ENCODE peak calls at places on chromosome 4, in eight cellular contexts. One of them, this sample, is unnamed.

GRCh38 chr4:121656269-121656641 is 40.5 kb downstream of the ANXA5 start:
- DNase-seq in GM23338: peak; percentile 60
- DNase-seq in psoas muscle: no peak
- DNase-seq in uterus: peak; percentile 27
- DNase-seq in lower lobe of right lung: peak; percentile 51
- DNase-seq in HepG2: peak; percentile 50
- DNase-seq in HCT116: peak; percentile 65
- DNase-seq in pancreas: no peak
- DNase-seq in this sample: no peak

GRCh38 chr4:97395980-97396562 is 747.2 kb downstream of the STPG2 start:
- DNase-seq in GM23338: no peak
- DNase-seq in psoas muscle: no peak
- DNase-seq in uterus: no peak
- DNase-seq in lower lobe of right lung: no peak
- DNase-seq in HepG2: no peak
- DNase-seq in HCT116: no peak
- DNase-seq in pancreas: no peak
- DNase-seq in this sample: no peak

GRCh38 chr4:103915224-103915869 is 195.6 kb upstream of the TACR3 start:
- DNase-seq in GM23338: peak; percentile 44
- DNase-seq in psoas muscle: no peak
- DNase-seq in uterus: no peak
- DNase-seq in lower lobe of right lung: no peak
- DNase-seq in HepG2: peak; percentile 15
- DNase-seq in HCT116: peak; percentile 19
- DNase-seq in pancreas: no peak
- DNase-seq in this sample: no peak

GRCh38 chr4:159446266-159446976 is 343.5 kb downstream of the RAPGEF2 start:
- DNase-seq in GM23338: peak; percentile 84
- DNase-seq in psoas muscle: no peak
- DNase-seq in uterus: peak; percentile 13
- DNase-seq in lower lobe of right lung: no peak
- DNase-seq in HepG2: peak; percentile 72
- DNase-seq in HCT116: peak; percentile 61
- DNase-seq in pancreas: no peak
- DNase-seq in this sample: no peak

GRCh38 chr4:173230077-173230476 is 61.5 kb downstream of the GALNT7 start:
- DNase-seq in GM23338: no peak
- DNase-seq in psoas muscle: no peak
- DNase-seq in uterus: no peak
- DNase-seq in lower lobe of right lung: no peak
- DNase-seq in HepG2: no peak
- DNase-seq in HCT116: no peak
- DNase-seq in pancreas: no peak
- DNase-seq in this sample: no peak

GRCh38 chr4:158299459-158300007 is 89.2 kb downstream of the TMEM144 start:
- DNase-seq in GM23338: no peak
- DNase-seq in psoas muscle: no peak
- DNase-seq in uterus: no peak
- DNase-seq in lower lobe of right lung: no peak
- DNase-seq in HepG2: peak; percentile 61
- DNase-seq in HCT116: no peak
- DNase-seq in pancreas: peak; percentile 29
- DNase-seq in this sample: no peak

GRCh38 chr4:150297861-150298474 is 219.7 kb downstream of the DCLK2 start:
- DNase-seq in GM23338: peak; percentile 70
- DNase-seq in psoas muscle: no peak
- DNase-seq in uterus: peak; percentile 26
- DNase-seq in lower lobe of right lung: no peak
- DNase-seq in HepG2: peak; percentile 41
- DNase-seq in HCT116: peak; percentile 45
- DNase-seq in pancreas: peak; percentile 20
- DNase-seq in this sample: no peak

GRCh38 chr4:76016383-76016782 is 6.9 kb downstream of the CXCL10 start:
- DNase-seq in GM23338: peak; percentile 8
- DNase-seq in psoas muscle: no peak
- DNase-seq in uterus: no peak
- DNase-seq in lower lobe of right lung: no peak
- DNase-seq in HepG2: no peak
- DNase-seq in HCT116: no peak
- DNase-seq in pancreas: peak; percentile 79
- DNase-seq in this sample: no peak

GRCh38 chr4:3074846-3075651 is 568 bp downstream of the HTT start:
- DNase-seq in GM23338: peak; percentile 91
- DNase-seq in psoas muscle: peak; percentile 67
- DNase-seq in uterus: peak; percentile 54
- DNase-seq in lower lobe of right lung: peak; percentile 84
- DNase-seq in HepG2: peak; percentile 65
- DNase-seq in HCT116: peak; percentile 27
- DNase-seq in pancreas: peak; percentile 68
- DNase-seq in this sample: no peak

GRCh38 chr4:38462659-38463058 is 201.3 kb upstream of the KLF3 start:
- DNase-seq in GM23338: no peak
- DNase-seq in psoas muscle: no peak
- DNase-seq in uterus: no peak
- DNase-seq in lower lobe of right lung: no peak
- DNase-seq in HepG2: no peak
- DNase-seq in HCT116: no peak
- DNase-seq in pancreas: no peak
- DNase-seq in this sample: no peak

GRCh38 chr4:19739101-19739651 is 512.5 kb upstream of the SLIT2 start:
- DNase-seq in GM23338: no peak
- DNase-seq in psoas muscle: no peak
- DNase-seq in uterus: no peak
- DNase-seq in lower lobe of right lung: no peak
- DNase-seq in HepG2: no peak
- DNase-seq in HCT116: peak; percentile 78
- DNase-seq in pancreas: no peak
- DNase-seq in this sample: peak; percentile 90

GRCh38 chr4:7871356-7871755 is 68.3 kb downstream of the AFAP1 start:
- DNase-seq in GM23338: no peak
- DNase-seq in psoas muscle: no peak
- DNase-seq in uterus: no peak
- DNase-seq in lower lobe of right lung: no peak
- DNase-seq in HepG2: no peak
- DNase-seq in HCT116: no peak
- DNase-seq in pancreas: no peak
- DNase-seq in this sample: no peak

GRCh38 chr4:87819281-87819919 is 13.4 kb upstream of the MEPE start:
- DNase-seq in GM23338: peak; percentile 24
- DNase-seq in psoas muscle: no peak
- DNase-seq in uterus: no peak
- DNase-seq in lower lobe of right lung: no peak
- DNase-seq in HepG2: peak; percentile 9
- DNase-seq in HCT116: no peak
- DNase-seq in pancreas: no peak
- DNase-seq in this sample: peak; percentile 71

GRCh38 chr4:111994392-111994791 is 150.9 kb upstream of the FAM241A start:
- DNase-seq in GM23338: no peak
- DNase-seq in psoas muscle: no peak
- DNase-seq in uterus: no peak
- DNase-seq in lower lobe of right lung: no peak
- DNase-seq in HepG2: no peak
- DNase-seq in HCT116: no peak
- DNase-seq in pancreas: no peak
- DNase-seq in this sample: no peak

GRCh38 chr4:120034913-120035312 is 31.7 kb downstream of the MAD2L1 start:
- DNase-seq in GM23338: no peak
- DNase-seq in psoas muscle: no peak
- DNase-seq in uterus: no peak
- DNase-seq in lower lobe of right lung: no peak
- DNase-seq in HepG2: no peak
- DNase-seq in HCT116: no peak
- DNase-seq in pancreas: no peak
- DNase-seq in this sample: no peak

GRCh38 chr4:62324215-62324614 is 1124.1 kb downstream of the ADGRL3 start:
- DNase-seq in GM23338: no peak
- DNase-seq in psoas muscle: no peak
- DNase-seq in uterus: no peak
- DNase-seq in lower lobe of right lung: no peak
- DNase-seq in HepG2: no peak
- DNase-seq in HCT116: no peak
- DNase-seq in pancreas: no peak
- DNase-seq in this sample: no peak

GRCh38 chr4:189131131-189131530 is 809.5 kb upstream of the FRG1 start:
- DNase-seq in GM23338: no peak
- DNase-seq in psoas muscle: no peak
- DNase-seq in uterus: no peak
- DNase-seq in lower lobe of right lung: no peak
- DNase-seq in HepG2: no peak
- DNase-seq in HCT116: no peak
- DNase-seq in pancreas: no peak
- DNase-seq in this sample: no peak

GRCh38 chr4:98828801-98829200 is 100.1 kb downstream of the EIF4E start:
- DNase-seq in GM23338: peak; percentile 59
- DNase-seq in psoas muscle: no peak
- DNase-seq in uterus: no peak
- DNase-seq in lower lobe of right lung: no peak
- DNase-seq in HepG2: peak; percentile 3
- DNase-seq in HCT116: peak; percentile 19
- DNase-seq in pancreas: no peak
- DNase-seq in this sample: no peak

GRCh38 chr4:94544811-94545210 is 93.1 kb downstream of the PDLIM5 start:
- DNase-seq in GM23338: no peak
- DNase-seq in psoas muscle: no peak
- DNase-seq in uterus: no peak
- DNase-seq in lower lobe of right lung: no peak
- DNase-seq in HepG2: peak; percentile 10
- DNase-seq in HCT116: no peak
- DNase-seq in pancreas: no peak
- DNase-seq in this sample: no peak
- H3K4me3 ChIP-seq in GM23338: no peak overlapping the region
- H3K4me3 ChIP-seq in psoas muscle: no peak overlapping the region
- H3K4me3 ChIP-seq in uterus: no peak overlapping the region
- H3K4me3 ChIP-seq in lower lobe of right lung: no peak overlapping the region
- H3K4me3 ChIP-seq in HepG2: no peak overlapping the region
- H3K4me3 ChIP-seq in HCT116: no peak overlapping the region
- H3K4me3 ChIP-seq in pancreas: no peak overlapping the region
- H3K4me3 ChIP-seq in this sample: no peak overlapping the region

DNA sequence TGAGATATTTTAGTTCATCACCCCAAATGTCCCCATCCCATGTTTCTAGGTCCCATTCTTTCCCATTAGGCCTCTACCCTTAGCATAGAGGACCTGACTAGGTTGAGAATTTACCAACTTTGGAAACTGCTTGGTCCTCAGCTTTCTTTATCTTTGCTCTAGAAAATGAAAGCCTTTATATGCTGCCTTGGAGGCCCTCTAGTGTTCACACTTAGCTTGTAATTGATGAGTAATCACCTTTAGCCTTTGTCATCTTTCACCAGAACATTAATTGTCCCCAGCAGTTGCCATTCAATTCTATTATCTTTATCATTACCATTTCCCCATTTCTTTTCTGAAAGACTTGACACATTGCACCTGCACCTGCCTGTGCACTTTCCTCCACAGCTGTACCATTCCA is 589.2 kb upstream of the NR3C2 start:
- DNase-seq in GM23338: peak; percentile 62
- DNase-seq in psoas muscle: no peak
- DNase-seq in uterus: no peak
- DNase-seq in lower lobe of right lung: no peak
- DNase-seq in HepG2: peak; percentile 0
- DNase-seq in HCT116: peak; percentile 13
- DNase-seq in pancreas: no peak
- DNase-seq in this sample: no peak
- TF ChIP-seq CTCF in GM23338: peak; percentile 65
- TF ChIP-seq CTCF in psoas muscle: peak; percentile 50
- TF ChIP-seq CTCF in uterus: no peak
- TF ChIP-seq CTCF in lower lobe of right lung: peak; percentile 18
- TF ChIP-seq CTCF in HepG2: no peak
- TF ChIP-seq CTCF in HCT116: peak; percentile 51
- TF ChIP-seq CTCF in pancreas: no peak
- TF ChIP-seq CTCF in this sample: peak; percentile 54

DNA sequence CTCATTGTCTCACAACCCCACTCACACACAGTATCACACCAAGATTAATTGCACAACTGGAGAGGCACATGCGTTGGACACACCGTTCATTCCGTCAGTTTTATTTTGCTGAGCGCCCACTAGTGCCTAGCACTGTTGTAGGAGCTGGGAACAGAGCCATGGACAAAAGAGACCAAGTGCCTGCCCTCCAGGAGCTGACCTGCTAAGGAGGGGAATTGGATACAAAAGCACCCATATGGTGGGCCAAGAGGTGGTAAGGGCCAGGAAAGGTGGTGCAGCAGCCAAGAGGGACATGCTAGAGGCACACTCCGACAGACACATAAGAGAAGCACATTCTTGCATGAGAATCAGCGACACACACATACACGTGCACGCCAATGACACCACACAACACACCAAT is 705 bp upstream of the CRMP1 start:
- DNase-seq in GM23338: no peak
- DNase-seq in psoas muscle: no peak
- DNase-seq in uterus: no peak
- DNase-seq in lower lobe of right lung: no peak
- DNase-seq in HepG2: no peak
- DNase-seq in HCT116: no peak
- DNase-seq in pancreas: no peak
- DNase-seq in this sample: no peak
- H3K27me3 ChIP-seq in GM23338: peaks cover 69% of the 10 kb centered on the region
- H3K27me3 ChIP-seq in psoas muscle: peaks cover 74% of the 10 kb centered on the region
- H3K27me3 ChIP-seq in uterus: peaks cover 35% of the 10 kb centered on the region
- H3K27me3 ChIP-seq in lower lobe of right lung: peaks cover 80% of the 10 kb centered on the region
- H3K27me3 ChIP-seq in HepG2: peaks cover 22% of the 10 kb centered on the region
- H3K27me3 ChIP-seq in HCT116: peaks cover 40% of the 10 kb centered on the region
- H3K27me3 ChIP-seq in pancreas: peaks cover 5% of the 10 kb centered on the region
- H3K27me3 ChIP-seq in this sample: peaks cover 64% of the 10 kb centered on the region

DNA sequence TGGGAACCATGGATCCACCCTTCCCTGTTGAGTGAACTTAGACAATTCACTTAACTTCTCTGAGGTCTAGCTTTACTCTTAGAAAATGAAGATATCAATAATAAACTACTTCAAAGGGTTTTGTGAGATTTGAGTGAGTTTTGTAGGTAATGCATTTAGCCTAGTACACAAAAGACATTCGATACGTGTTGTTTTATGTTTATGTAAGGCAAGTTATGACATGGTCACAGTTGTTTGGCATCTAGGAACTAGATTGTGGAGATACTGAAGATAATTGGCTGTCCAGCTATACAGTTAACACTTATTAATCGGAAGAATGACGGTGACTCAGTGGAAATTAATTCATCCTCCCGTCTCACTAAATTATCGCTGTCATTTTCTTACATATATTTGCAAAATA is 1781.1 kb upstream of the TENM3 start:
- DNase-seq in GM23338: no peak
- DNase-seq in psoas muscle: no peak
- DNase-seq in uterus: no peak
- DNase-seq in lower lobe of right lung: no peak
- DNase-seq in HepG2: no peak
- DNase-seq in HCT116: no peak
- DNase-seq in pancreas: no peak
- DNase-seq in this sample: no peak
- H3K4me3 ChIP-seq in GM23338: no peak overlapping the region
- H3K4me3 ChIP-seq in psoas muscle: no peak overlapping the region
- H3K4me3 ChIP-seq in uterus: no peak overlapping the region
- H3K4me3 ChIP-seq in lower lobe of right lung: no peak overlapping the region
- H3K4me3 ChIP-seq in HepG2: no peak overlapping the region
- H3K4me3 ChIP-seq in HCT116: no peak overlapping the region
- H3K4me3 ChIP-seq in pancreas: no peak overlapping the region
- H3K4me3 ChIP-seq in this sample: no peak overlapping the region

DNA sequence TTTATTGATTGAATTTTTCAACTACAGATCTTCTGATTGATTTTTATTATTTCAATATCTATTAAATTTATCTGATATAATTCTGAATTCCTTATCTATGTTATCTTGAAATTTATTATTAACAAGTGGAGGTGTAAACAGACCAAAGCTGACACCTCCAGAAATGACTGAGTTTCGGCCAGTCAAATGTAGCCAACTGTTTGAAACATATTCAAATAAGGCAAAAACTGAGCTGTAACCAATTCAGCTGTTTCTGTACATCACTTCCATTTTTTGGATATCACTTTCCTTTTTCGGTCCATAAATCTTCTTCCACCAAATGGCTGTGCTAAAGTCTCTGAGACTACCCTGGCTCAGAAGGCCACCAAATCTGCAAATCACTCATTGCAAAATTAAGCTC is 2127.3 kb upstream of the AGA start:
- DNase-seq in GM23338: no peak
- DNase-seq in psoas muscle: no peak
- DNase-seq in uterus: no peak
- DNase-seq in lower lobe of right lung: no peak
- DNase-seq in HepG2: no peak
- DNase-seq in HCT116: no peak
- DNase-seq in pancreas: no peak
- DNase-seq in this sample: no peak
- TF ChIP-seq CTCF in GM23338: no peak
- TF ChIP-seq CTCF in psoas muscle: no peak
- TF ChIP-seq CTCF in uterus: no peak
- TF ChIP-seq CTCF in lower lobe of right lung: no peak
- TF ChIP-seq CTCF in HepG2: no peak
- TF ChIP-seq CTCF in HCT116: no peak
- TF ChIP-seq CTCF in pancreas: no peak
- TF ChIP-seq CTCF in this sample: no peak